ENCODE peak calls at places on chromosomes 7 and 10, in four cellular contexts. B, X, L and F are unnamed samples.
A peak's percentile ranks its signal among the peaks of the same experiment; 100 is the strongest.

GRCh38 chr10:48651293-48651692 is 33.4 kb upstream of the WDFY4 start:
- DNase-seq in X (no peak), L (no peak), B (no peak), F (no peak)

GRCh38 chr10:4212111-4212635 is 427.2 kb upstream of the KLF6 start:
- DNase-seq in L (no peak), X (no peak), B (no peak), F (no peak)

GRCh38 chr7:148303295-148304013 is 287.1 kb upstream of the C7orf33 start:
- DNase-seq in X (peak; percentile 49), B (no peak), L (peak; percentile 91), F (no peak)

GRCh38 chr10:49661291-49661856 is 18.1 kb upstream of the C10orf53 start:
- DNase-seq in L (no peak), B (no peak), X (no peak), F (no peak)

GRCh38 chr7:157661611-157661975 is 324.8 kb downstream of the DNAJB6 start:
- DNase-seq in B (no peak), X (no peak), L (peak; percentile 40), F (no peak)

GRCh38 chr7:140051822-140052221 is 10.9 kb downstream of the PARP12 start:
- DNase-seq in L (no peak), B (no peak), X (no peak), F (no peak)

GRCh38 chr7:118609207-118609606 is 384.7 kb downstream of the ANKRD7 start:
- DNase-seq in L (no peak), X (no peak), B (no peak), F (no peak)

GRCh38 chr10:110556993-110557601 is 10.4 kb upstream of the SMC3 start:
- DNase-seq in L (no peak), B (no peak), X (peak; percentile 72), F (no peak)

GRCh38 chr10:76643465-76643864 is 994.1 kb downstream of the KCNMA1 start:
- DNase-seq in B (no peak), L (no peak), X (no peak), F (no peak)

GRCh38 chr7:47596502-47597202 is 14.7 kb upstream of the TNS3 start:
- DNase-seq in B (peak; percentile 66), X (peak; percentile 53), L (no peak), F (no peak)

GRCh38 chr10:103761075-103761920 is 94.1 kb downstream of the SH3PXD2A start:
- DNase-seq in X (no peak), L (no peak), B (no peak), F (no peak)

GRCh38 chr7:106773228-106773627 is 91.9 kb upstream of the PIK3CG start:
- DNase-seq in B (no peak), L (no peak), X (no peak), F (no peak)

GRCh38 chr7:92740713-92741126 is 95.7 kb downstream of the CDK6 start:
- DNase-seq in L (no peak), B (no peak), X (peak; percentile 78), F (no peak)

GRCh38 chr7:115634633-115635032 is 395.9 kb downstream of the TFEC start:
- DNase-seq in L (no peak), X (no peak), B (no peak), F (no peak)

GRCh38 chr10:124741922-124742417 is 2.2 kb downstream of the FAM53B start:
- DNase-seq in B (no peak), L (peak; percentile 39), X (no peak), F (no peak)

GRCh38 chr10:113216068-113216467 is 266.0 kb downstream of the TCF7L2 start:
- DNase-seq in B (no peak), L (no peak), X (peak; percentile 16), F (no peak)
- TF ChIP-seq CTCF in B (no peak), L (no peak), X (peak; percentile 42), F (no peak)

GRCh38 chr7:76513817-76514799 is 3.8 kb downstream of the UPK3B start:
- DNase-seq in X (no peak), B (no peak), L (peak; percentile 76), F (no peak)

GRCh38 chr7:76514926-76515325 is 4.6 kb downstream of the UPK3B start:
- DNase-seq in B (no peak), L (peak; percentile 70), X (no peak), F (no peak)

GRCh38 chr7:76509931-76510877 is at the start of gene UPK3B:
- DNase-seq in L (peak; percentile 77), X (no peak), B (no peak), F (no peak)

GRCh38 chr7:76512941-76513816 is 2.8 kb downstream of the UPK3B start:
- DNase-seq in B (no peak), X (no peak), L (peak; percentile 73), F (no peak)

DNA sequence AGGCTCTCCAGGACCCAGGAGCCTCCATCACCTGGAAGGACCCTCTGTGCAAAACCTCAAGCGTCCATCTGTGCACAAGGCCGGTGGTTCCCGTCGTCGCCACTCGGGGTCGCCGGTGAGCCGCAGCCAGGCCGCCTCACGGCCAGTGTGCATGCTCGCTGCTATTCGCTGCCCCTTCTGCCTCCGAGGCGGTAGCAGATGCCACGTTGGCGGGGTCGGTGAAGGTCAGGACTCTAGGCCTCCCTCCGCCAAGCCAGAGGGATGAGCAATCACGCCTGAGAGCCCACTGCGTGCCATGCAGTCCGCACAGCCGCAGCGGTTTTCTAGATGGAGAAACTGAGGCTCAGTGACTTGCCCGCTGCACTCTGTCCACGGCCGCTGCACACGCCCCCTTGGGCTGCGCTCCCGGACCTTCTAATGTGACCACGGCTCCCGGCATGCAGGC is 5.7 kb downstream of the UPK3B start:
- DNase-seq in B (peak; percentile 69), X (no peak), L (no peak), F (no peak)
- TF ChIP-seq CTCF in B (peak; percentile 88), X (no peak), L (no peak), F (no peak)

DNA sequence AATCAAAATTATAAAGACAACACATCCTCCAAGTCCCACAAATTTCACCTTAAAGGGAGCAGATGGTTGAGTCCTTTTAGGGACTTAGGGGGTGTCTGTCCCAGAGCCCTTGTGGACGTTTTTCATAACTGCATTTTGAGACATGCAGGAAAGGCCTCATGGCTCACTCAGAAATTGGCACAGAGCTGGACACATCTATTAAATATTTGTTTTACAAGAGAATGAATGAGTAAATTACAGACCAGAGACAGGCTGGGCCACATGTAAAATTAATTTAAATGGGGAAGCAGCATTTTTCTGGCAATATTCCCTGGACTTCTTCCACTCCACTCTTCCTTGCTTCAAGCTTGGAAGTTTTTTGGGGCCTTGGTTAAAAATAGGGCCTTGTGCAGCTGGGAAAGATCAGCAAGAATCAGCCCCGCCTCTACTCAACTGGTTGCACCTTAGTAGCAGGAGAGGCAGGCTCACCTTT is 20.0 kb downstream of the LAMB1 start:
- DNase-seq in L (no peak), X (peak; percentile 77), B (no peak), F (no peak)
- TF ChIP-seq CTCF in L (no peak), X (peak; percentile 41), B (no peak), F (no peak)

DNA sequence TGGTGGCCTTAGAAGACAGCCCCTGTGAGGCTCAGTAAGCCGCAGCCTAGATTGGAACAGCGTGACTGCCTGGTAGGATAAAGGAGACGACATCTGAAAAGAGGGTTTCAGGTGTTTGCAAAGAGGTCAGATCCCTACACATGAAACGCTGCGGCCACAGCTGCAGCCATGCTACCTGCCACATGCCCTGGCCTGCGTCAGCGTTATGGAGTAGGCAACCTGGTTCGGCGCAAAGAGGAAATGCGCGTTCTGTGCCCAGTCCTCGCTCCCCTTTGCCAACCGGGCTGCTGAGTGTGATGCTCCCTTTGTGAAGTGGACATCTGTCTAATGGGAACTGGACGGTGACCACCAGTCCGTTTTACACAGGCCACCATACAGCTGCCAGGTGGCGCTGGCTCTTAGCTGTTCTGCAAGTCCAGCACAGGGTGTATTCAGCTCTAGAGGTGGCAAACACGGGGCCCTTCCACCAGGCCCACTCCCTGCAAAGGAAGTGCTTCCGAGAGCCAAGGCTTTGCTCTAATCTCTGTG is 160.3 kb downstream of the CELF2 start:
- DNase-seq in X (no peak), L (peak; percentile 67), B (no peak), F (no peak)
- TF ChIP-seq CTCF in X (no peak), L (no peak), B (no peak), F (no peak)

GRCh38 chr7:30352169-30352568 is 67.8 kb downstream of the ZNRF2 start:
- DNase-seq in L (no peak), X (no peak), B (no peak), F (no peak)
- TF ChIP-seq CTCF in L (no peak), X (no peak), B (no peak), F (no peak)

GRCh38 chr10:66455304-66455703 is 470.5 kb upstream of the LRRTM3 start:
- DNase-seq in L (no peak), B (no peak), X (no peak), F (no peak)
- TF ChIP-seq CTCF in L (no peak), B (no peak), X (no peak), F (no peak)

DNA sequence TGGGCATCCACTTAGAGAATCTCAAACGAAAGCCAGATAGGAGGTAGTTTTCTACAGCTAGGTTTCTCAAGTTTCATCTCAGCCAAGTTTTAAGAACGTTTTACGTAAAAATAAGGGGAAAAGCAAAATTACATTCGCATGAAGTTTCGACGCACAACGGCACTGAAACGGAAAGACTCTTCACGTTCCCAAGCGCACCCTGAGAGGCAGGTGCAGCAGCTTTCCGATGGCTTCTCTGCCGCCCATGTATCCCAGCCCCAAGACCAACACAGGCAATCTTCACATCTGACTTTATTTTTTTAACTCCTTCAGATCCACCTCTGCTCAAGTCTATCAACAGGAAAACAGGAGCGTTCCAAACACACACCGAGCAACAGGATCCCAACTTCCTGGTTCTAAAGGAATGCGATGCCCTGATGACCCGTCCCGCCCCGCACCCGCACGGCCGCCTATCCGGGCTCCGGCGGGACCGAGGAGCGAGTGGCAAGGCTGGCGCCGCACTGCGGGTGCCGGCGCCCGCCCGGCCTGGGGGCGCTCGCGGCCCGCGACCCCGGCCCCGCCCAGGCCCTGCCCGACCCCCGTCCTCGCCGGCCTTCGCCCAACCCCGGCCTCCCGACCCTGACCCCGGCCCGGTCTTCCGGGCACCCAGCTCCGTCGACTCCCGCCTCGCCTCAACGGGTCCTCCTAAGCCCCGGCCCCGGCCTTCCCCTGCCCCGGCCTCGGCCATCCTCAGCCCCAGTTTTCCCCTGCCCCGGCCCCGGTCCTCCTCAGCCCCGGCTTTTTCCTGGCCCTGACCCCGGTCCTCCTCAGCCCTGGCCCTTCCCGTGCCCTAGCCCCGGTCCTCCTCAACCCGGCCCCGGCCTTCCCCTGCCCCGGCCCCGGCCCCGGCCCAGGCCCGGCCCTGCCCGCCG is 835 bp downstream of the LARP4B start:
- DNase-seq in X (peak; percentile 35), B (peak; percentile 55), L (peak; percentile 84), F (peak; percentile 46)
- TF ChIP-seq CTCF in X (no peak), B (no peak), L (no peak), F (no peak)

GRCh38 chr10:12428447-12429135 is 79.2 kb downstream of the CAMK1D start:
- DNase-seq in B (no peak), X (no peak), L (no peak), F (no peak)
- TF ChIP-seq CTCF in B (no peak), X (no peak), L (no peak), F (no peak)

GRCh38 chr10:35546824-35547225 is 58.3 kb upstream of the GJD4 start:
- DNase-seq in B (no peak), L (no peak), X (peak; percentile 65), F (no peak)
- TF ChIP-seq CTCF in B (no peak), L (no peak), X (no peak), F (no peak)